ENCODE peak calls at places on chromosomes 13 and 19, in seven cellular contexts. V, T, R, S, N, M and Z are unnamed samples.

GRCh38 chr19:51251453-51251790 is 542 bp downstream of the SIGLECL1 start:
- DNase-seq in V (no peak), T (no peak), R (no peak), S (no peak), N (no peak), M (no peak), Z (no peak)

GRCh38 chr19:53466726-53467125 is 807 bp upstream of the ZNF813 start:
- DNase-seq in V (no peak), T (no peak), R (peak), S (no peak), N (no peak), M (no peak), Z (no peak)

GRCh38 chr19:17328517-17329060 is 6.1 kb downstream of the ANO8 start:
- DNase-seq in V (no peak), T (no peak), R (peak), S (no peak), N (no peak), M (no peak), Z (no peak)

GRCh38 chr13:93535256-93535655 is 308.6 kb downstream of the GPC6 start:
- DNase-seq in V (no peak), T (peak), R (no peak), S (no peak), N (no peak), M (no peak), Z (no peak)

GRCh38 chr13:111228262-111229144 is 91.9 kb upstream of the TEX29 start:
- DNase-seq in V (no peak), T (peak), R (peak), S (peak), N (no peak), M (no peak), Z (no peak)

GRCh38 chr19:49430678-49431329 is 5.6 kb downstream of the GFY start:
- DNase-seq in V (no peak), T (no peak), R (no peak), S (no peak), N (no peak), M (no peak), Z (no peak)

GRCh38 chr19:46155237-46155636 is 7.2 kb downstream of the IGFL2 start:
- DNase-seq in V (no peak), T (no peak), R (no peak), S (no peak), N (no peak), M (no peak), Z (no peak)

GRCh38 chr13:114054269-114054668 is 78.2 kb downstream of the RASA3 start:
- DNase-seq in V (no peak), T (no peak), R (peak), S (no peak), N (no peak), M (no peak), Z (no peak)

GRCh38 chr19:16369664-16370576 is 45.3 kb downstream of the KLF2 start:
- DNase-seq in V (no peak), T (no peak), R (no peak), S (no peak), N (no peak), M (no peak), Z (no peak)

GRCh38 chr19:33814181-33815165 is 17.8 kb downstream of the KCTD15 start:
- DNase-seq in V (no peak), T (no peak), R (peak), S (no peak), N (no peak), M (peak), Z (no peak)

GRCh38 chr19:53192771-53193533 is at the start of gene ZNF665:
- DNase-seq in V (peak), T (peak), R (peak), S (peak), N (peak), M (peak), Z (peak)

GRCh38 chr19:10346509-10346908 is 7.1 kb upstream of the ICAM3 start:
- DNase-seq in V (no peak), T (peak), R (no peak), S (peak), N (no peak), M (no peak), Z (no peak)

GRCh38 chr19:39282021-39282420 is 13.8 kb downstream of the IFNL2 start:
- DNase-seq in V (no peak), T (no peak), R (no peak), S (no peak), N (no peak), M (no peak), Z (no peak)

GRCh38 chr13:98910501-98910951 is 67.3 kb downstream of the DOCK9 start:
- DNase-seq in V (no peak), T (peak), R (peak), S (peak), N (no peak), M (no peak), Z (no peak)

GRCh38 chr19:43763473-43763939 is 8.7 kb upstream of the SMG9 start:
- DNase-seq in V (no peak), T (no peak), R (no peak), S (peak), N (no peak), M (no peak), Z (no peak)

GRCh38 chr19:44530777-44531176 is 1.3 kb upstream of the CEACAM20 start:
- DNase-seq in V (no peak), T (peak), R (no peak), S (no peak), N (no peak), M (no peak), Z (no peak)

GRCh38 chr13:52127783-52128702 is 830 bp downstream of the NEK5 start:
- DNase-seq in V (peak), T (peak), R (peak), S (peak), N (no peak), M (no peak), Z (peak)

GRCh38 chr13:97191615-97192014 is 30.5 kb upstream of the MBNL2 start:
- DNase-seq in V (no peak), T (no peak), R (no peak), S (no peak), N (no peak), M (peak), Z (no peak)

GRCh38 chr13:39417643-39418042 is 185.3 kb downstream of the LHFPL6 start:
- DNase-seq in V (no peak), T (peak), R (peak), S (no peak), N (no peak), M (no peak), Z (no peak)

GRCh38 chr13:38763446-38764381 is 76.8 kb downstream of the FREM2 start:
- DNase-seq in V (no peak), T (peak), R (peak), S (peak), N (no peak), M (no peak), Z (peak)

GRCh38 chr19:51926426-51926783 is 867 bp upstream of the ZNF613 start:
- DNase-seq in V (no peak), T (no peak), R (no peak), S (no peak), N (no peak), M (no peak), Z (no peak)

GRCh38 chr13:111239754-111240670 is 80.4 kb upstream of the TEX29 start:
- DNase-seq in V (no peak), T (no peak), R (no peak), S (no peak), N (no peak), M (no peak), Z (no peak)

GRCh38 chr19:48872884-48873475 is 759 bp downstream of the PPP1R15A start:
- DNase-seq in V (peak), T (peak), R (peak), S (peak), N (peak), M (no peak), Z (peak)

GRCh38 chr19:54724644-54725043 is 402 bp downstream of the KIR3DL3 start:
- DNase-seq in V (no peak), T (no peak), R (no peak), S (no peak), N (no peak), M (no peak), Z (no peak)

GRCh38 chr19:48962029-48962848 is 2.9 kb upstream of the FTL start:
- DNase-seq in V (peak), T (no peak), R (peak), S (peak), N (no peak), M (no peak), Z (peak)

GRCh38 chr19:24159707-24160106 is 72.7 kb downstream of the ZNF254 start:
- DNase-seq in V (no peak), T (no peak), R (peak), S (no peak), N (no peak), M (no peak), Z (no peak)

GRCh38 chr19:36265856-36266374 is 51.0 kb downstream of the ZNF146 start:
- DNase-seq in V (no peak), T (no peak), R (no peak), S (no peak), N (no peak), M (no peak), Z (no peak)

GRCh38 chr13:100493418-100493817 is 95.2 kb downstream of the GGACT start:
- DNase-seq in V (no peak), T (no peak), R (no peak), S (no peak), N (no peak), M (no peak), Z (no peak)

GRCh38 chr13:40120781-40121180 is 465.3 kb downstream of the COG6 start:
- DNase-seq in V (no peak), T (no peak), R (no peak), S (no peak), N (no peak), M (no peak), Z (no peak)

GRCh38 chr19:53903055-53903680 is 5.9 kb upstream of the CACNG7 start:
- DNase-seq in V (no peak), T (no peak), R (peak), S (peak), N (no peak), M (no peak), Z (no peak)

GRCh38 chr13:38804536-38804935 is 117.7 kb downstream of the FREM2 start:
- DNase-seq in V (no peak), T (no peak), R (no peak), S (no peak), N (no peak), M (no peak), Z (no peak)

GRCh38 chr13:28171266-28171665 is 32.9 kb downstream of the PAN3 start:
- DNase-seq in V (no peak), T (no peak), R (no peak), S (no peak), N (no peak), M (no peak), Z (no peak)

GRCh38 chr13:101965096-101965495 is 436.8 kb downstream of the FGF14 start:
- DNase-seq in V (no peak), T (no peak), R (no peak), S (no peak), N (no peak), M (no peak), Z (no peak)

GRCh38 chr13:85406269-85406975 is 392.8 kb downstream of the SLITRK6 start:
- DNase-seq in V (no peak), T (no peak), R (no peak), S (no peak), N (no peak), M (no peak), Z (no peak)

GRCh38 chr19:28012361-28012760 is 1200.6 kb downstream of the UQCRFS1 start:
- DNase-seq in V (no peak), T (no peak), R (peak), S (no peak), N (no peak), M (no peak), Z (no peak)

GRCh38 chr19:8609210-8610040 is 1.1 kb downstream of the ADAMTS10 start:
- DNase-seq in V (peak), T (peak), R (peak), S (peak), N (no peak), M (no peak), Z (peak)

GRCh38 chr19:47230921-47231214 is at the start of gene BBC3:
- DNase-seq in V (no peak), T (no peak), R (no peak), S (no peak), N (no peak), M (no peak), Z (no peak)

GRCh38 chr19:47228937-47229673 is 1.9 kb downstream of the BBC3 start:
- DNase-seq in V (no peak), T (peak), R (peak), S (no peak), N (peak), M (no peak), Z (no peak)

GRCh38 chr19:47230122-47230920 is 678 bp downstream of the BBC3 start:
- DNase-seq in V (peak), T (no peak), R (peak), S (peak), N (peak), M (no peak), Z (peak)

GRCh38 chr19:47228168-47228936 is 2.6 kb downstream of the BBC3 start:
- DNase-seq in V (peak), T (no peak), R (peak), S (peak), N (peak), M (no peak), Z (peak)

GRCh38 chr19:47229674-47230121 is 1.3 kb downstream of the BBC3 start:
- DNase-seq in V (no peak), T (no peak), R (peak), S (peak), N (no peak), M (no peak), Z (no peak)
- TF ChIP-seq CTCF in V (no peak), T (no peak), R (no peak), S (no peak), N (no peak), M (no peak), Z (no peak)

GRCh38 chr13:36674337-36675212 is 755 bp downstream of the SERTM1 start:
- DNase-seq in V (no peak), T (no peak), R (peak), S (no peak), N (no peak), M (no peak), Z (no peak)
- H3K4me3 ChIP-seq in V (peak), T (no peak), R (peak), S (no peak), N (no peak), M (peak), Z (peak)

GRCh38 chr13:71339736-71340135 is 527.3 kb downstream of the DACH1 start:
- DNase-seq in V (no peak), T (no peak), R (no peak), S (no peak), N (no peak), M (no peak), Z (no peak)

DNA sequence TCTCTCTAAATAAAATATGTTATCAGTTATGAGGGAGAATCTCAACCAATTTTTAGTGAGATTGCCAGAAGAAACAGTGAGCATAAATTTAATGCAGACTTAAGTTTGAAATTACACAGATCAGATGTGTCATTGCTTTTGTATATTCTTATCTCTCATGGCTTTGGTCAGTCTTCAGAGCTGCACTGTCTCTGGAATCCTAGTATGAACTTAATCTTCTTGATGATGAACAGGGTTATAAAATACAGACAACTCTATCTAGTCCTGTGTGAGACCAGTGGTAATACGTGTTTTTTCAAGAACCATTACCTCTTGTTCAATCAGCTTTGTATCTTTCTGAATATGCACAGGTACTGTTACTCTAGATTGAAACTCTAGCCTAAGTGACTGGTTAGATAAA is 528.0 kb downstream of the DACH1 start:
- DNase-seq in V (no peak), T (no peak), R (no peak), S (no peak), N (no peak), M (no peak), Z (no peak)
- TF ChIP-seq CTCF in V (no peak), T (no peak), R (no peak), S (no peak), N (no peak), M (no peak), Z (no peak)

DNA sequence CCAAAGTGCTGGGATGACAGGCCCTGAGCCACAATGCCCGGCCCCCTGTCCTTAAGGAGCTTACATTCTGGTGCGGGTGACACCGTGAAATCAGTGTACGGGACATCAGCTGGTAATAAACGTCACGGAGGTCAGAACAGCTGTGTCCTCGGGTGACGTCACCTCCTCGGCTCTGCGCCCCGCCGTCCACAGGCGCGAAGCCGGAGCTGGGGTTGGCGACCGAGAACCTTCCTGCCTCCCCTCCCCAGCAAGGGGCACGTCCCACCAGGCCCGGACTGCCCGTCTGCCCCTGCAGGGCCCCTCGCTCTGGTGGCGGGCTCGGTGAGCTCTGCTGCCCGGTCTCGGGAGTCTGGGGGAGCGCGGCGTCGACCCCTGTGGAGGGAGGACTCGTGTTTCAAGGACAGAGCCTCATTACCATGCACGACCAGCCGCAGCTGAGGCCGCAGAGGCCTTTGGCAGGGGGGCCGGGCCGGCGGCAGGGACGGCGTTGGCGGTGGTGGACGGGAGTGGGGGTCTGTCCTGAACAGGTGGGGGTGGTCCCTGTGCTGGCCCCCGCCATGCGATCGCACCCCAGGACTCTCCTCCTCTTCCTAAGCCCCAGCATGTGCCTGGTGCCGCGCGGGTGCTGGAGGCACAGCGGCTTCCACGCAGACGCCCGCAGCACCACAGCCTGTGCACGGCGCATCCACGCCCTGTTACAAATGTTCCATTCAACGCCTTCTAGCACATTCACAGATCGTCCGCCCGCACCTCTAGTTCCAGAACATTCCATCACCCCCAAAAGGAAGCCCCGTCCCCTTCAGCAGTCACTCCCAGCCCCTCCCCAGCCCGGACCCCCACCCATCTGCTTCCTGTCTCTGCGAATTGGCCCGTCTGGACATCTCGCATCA is 5.4 kb downstream of the LINGO3 start:
- DNase-seq in V (peak), T (peak), R (peak), S (peak), N (peak), M (no peak), Z (no peak)
- H3K4me3 ChIP-seq in V (peak), T (no peak), R (no peak), S (no peak), N (no peak), M (peak), Z (no peak)

DNA sequence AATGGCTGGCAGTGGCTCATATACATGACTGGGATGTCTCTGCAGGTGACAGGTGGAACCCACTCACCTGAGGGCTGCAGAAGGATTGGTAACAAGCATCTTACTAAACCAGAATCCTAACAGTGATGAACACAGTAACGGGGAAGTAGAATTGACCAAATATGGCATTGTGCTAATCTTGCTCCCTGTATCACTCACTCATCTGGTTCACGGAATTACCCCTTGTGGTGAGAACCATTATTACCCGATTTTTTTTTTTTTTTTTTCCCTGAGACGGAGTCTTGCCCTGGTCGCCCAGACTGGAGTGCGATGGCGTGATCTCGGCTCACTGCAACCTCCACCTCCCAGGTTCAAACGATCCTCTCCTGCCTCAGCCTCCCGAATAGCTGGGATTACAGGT is 69.5 kb downstream of the PTPRS start:
- DNase-seq in V (no peak), T (no peak), R (no peak), S (no peak), N (no peak), M (no peak), Z (no peak)
- TF ChIP-seq CTCF in V (no peak), T (peak), R (peak), S (no peak), N (no peak), M (peak), Z (no peak)

GRCh38 chr13:112963641-112964040 is 5.4 kb upstream of the MCF2L start:
- DNase-seq in V (no peak), T (no peak), R (no peak), S (no peak), N (no peak), M (peak), Z (no peak)
- H3K4me3 ChIP-seq in V (no peak), T (no peak), R (no peak), S (no peak), N (no peak), M (no peak), Z (no peak)